ENCODE peak calls at places on chromosomes 6 and 20, in four cellular contexts. Z, D, G and M are unnamed samples.
A peak's percentile ranks its signal among the peaks of the same experiment; 100 is the strongest.

GRCh38 chr6:106579281-106579680 is 50.0 kb downstream of the RTN4IP1 start:
- DNase-seq in Z (no peak), G (no peak), D (no peak), M (no peak)

GRCh38 chr6:43093361-43094289 is 17.5 kb downstream of the PTK7 start:
- DNase-seq in D (peak; percentile 93), G (peak; percentile 68), Z (no peak), M (no peak)

GRCh38 chr20:2149507-2149906 is 47.9 kb downstream of the STK35 start:
- DNase-seq in Z (no peak), G (no peak), D (no peak), M (no peak)

GRCh38 chr6:129645371-129646139 is 64.4 kb downstream of the ARHGAP18 start:
- DNase-seq in D (peak; percentile 58), Z (no peak), G (no peak), M (no peak)

GRCh38 chr6:5761370-5761769 is 245.4 kb downstream of the NRN1 start:
- DNase-seq in Z (no peak), G (no peak), D (no peak), M (no peak)

GRCh38 chr6:144335315-144335861 is 50.3 kb downstream of the UTRN start:
- DNase-seq in D (no peak), Z (no peak), G (no peak), M (no peak)

GRCh38 chr20:23568320-23569011 is at the start of gene CST9L:
- DNase-seq in Z (no peak), G (no peak), D (no peak), M (peak; percentile 18)

GRCh38 chr6:99822741-99823512 is 171.1 kb downstream of the MCHR2 start:
- DNase-seq in Z (no peak), G (peak; percentile 26), D (peak; percentile 64), M (peak; percentile 51)

GRCh38 chr20:25136643-25137559 is 55.0 kb upstream of the VSX1 start:
- DNase-seq in D (no peak), G (no peak), Z (no peak), M (peak; percentile 37)

GRCh38 chr20:50980071-50980681 is 21.6 kb downstream of the MOCS3 start:
- DNase-seq in Z (no peak), D (peak; percentile 64), G (no peak), M (no peak)

GRCh38 chr6:8329592-8329991 is 105.8 kb downstream of the SLC35B3 start:
- DNase-seq in G (no peak), Z (no peak), D (no peak), M (no peak)

GRCh38 chr6:167800549-167800948 is 26.2 kb upstream of the AFDN start:
- DNase-seq in D (no peak), G (no peak), Z (no peak), M (no peak)

GRCh38 chr6:167798453-167798852 is 28.3 kb upstream of the AFDN start:
- DNase-seq in D (no peak), G (no peak), Z (no peak), M (no peak)

GRCh38 chr6:167797871-167798265 is 28.8 kb upstream of the AFDN start:
- DNase-seq in D (no peak), Z (no peak), G (no peak), M (no peak)

GRCh38 chr6:167801263-167801662 is 25.4 kb upstream of the AFDN start:
- DNase-seq in D (no peak), Z (no peak), G (no peak), M (no peak)

DNA sequence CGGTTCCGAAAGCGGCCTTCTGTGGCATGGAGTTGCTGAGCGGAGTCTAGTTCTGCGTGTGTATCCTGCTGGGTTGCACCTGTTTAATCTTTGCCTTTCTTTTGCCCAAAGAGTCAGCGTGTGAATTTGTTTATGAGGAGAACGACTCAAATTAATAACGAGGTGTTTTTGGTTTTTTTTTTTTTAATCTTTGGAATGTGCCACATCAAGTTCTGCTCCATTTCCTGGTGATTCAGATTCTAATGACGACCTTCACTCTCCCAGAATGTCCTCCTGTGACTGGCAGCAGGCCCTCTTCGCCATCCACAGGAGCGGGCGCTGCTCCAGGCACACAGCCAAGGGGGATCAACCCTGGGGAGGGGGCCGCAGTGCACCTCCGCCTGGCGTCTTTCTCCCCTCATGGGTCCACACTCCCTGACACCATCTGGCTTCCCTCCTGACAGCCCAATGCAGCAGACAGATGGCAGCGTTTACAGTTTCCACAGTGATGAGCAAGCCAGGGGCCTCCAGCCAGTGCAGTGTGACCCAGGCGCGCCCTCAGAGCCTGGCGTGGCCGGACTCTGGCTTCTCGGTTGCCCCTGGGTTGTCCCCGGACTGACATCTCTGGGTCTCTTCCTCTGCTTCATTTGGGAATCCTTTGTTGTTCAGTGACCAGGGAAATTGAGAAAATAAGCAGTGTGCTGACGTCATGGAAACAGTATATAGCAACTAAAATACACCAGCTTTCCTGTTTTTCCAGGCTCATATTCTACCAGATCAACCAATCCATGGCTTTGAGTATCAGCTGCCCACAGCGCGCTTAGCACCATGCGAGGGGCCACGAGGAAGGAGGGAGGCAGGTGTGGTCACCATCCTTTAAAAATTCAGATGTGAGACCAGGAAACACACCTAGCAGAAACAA is 27.4 kb upstream of the AFDN start:
- DNase-seq in Z (no peak), G (no peak), D (no peak), M (peak; percentile 85)
- TF ChIP-seq FOXJ3 in Z (no peak), G (no peak), D (no peak), M (no peak)

GRCh38 chr20:46900826-46901225 is 6.2 kb downstream of the EYA2 start:
- DNase-seq in Z (no peak), D (no peak), G (no peak), M (no peak)

GRCh38 chr20:46903937-46904336 is 9.3 kb downstream of the EYA2 start:
- DNase-seq in G (no peak), Z (no peak), D (no peak), M (no peak)

GRCh38 chr20:46903256-46903655 is 8.6 kb downstream of the EYA2 start:
- DNase-seq in Z (no peak), G (no peak), D (no peak), M (no peak)

GRCh38 chr20:46901638-46902037 is 7.0 kb downstream of the EYA2 start:
- DNase-seq in Z (no peak), D (no peak), G (no peak), M (no peak)

GRCh38 chr20:46905364-46906125 is 10.9 kb downstream of the EYA2 start:
- DNase-seq in D (no peak), Z (no peak), G (no peak), M (no peak)
- TF ChIP-seq FOXJ3 in D (no peak), Z (no peak), G (no peak), M (no peak)

GRCh38 chr20:17967595-17968365 is 814 bp downstream of the SNX5 start:
- DNase-seq in G (no peak), Z (no peak), D (no peak), M (no peak)
- TF ChIP-seq FOXJ3 in G (no peak), Z (no peak), D (no peak), M (no peak)

GRCh38 chr20:38209054-38209675 is 44.1 kb upstream of the TGM2 start:
- DNase-seq in G (no peak), D (no peak), Z (no peak), M (no peak)
- TF ChIP-seq FOXJ3 in G (no peak), D (no peak), Z (no peak), M (no peak)